ENCODE peak calls at places on chromosomes 5 and 9, in eight cellular contexts. Y is brain microvascular endothelial cell, V is nephron progenitor cell, X is breast epithelium, R is GM20000, M is neural progenitor cell, Q is foreskin fibroblast, S is K562. B is an unnamed sample.

GRCh38 chr5:144004146-144004545 is 166.3 kb downstream of the YIPF5 start:
- DNase-seq in Y (no peak), V (no peak), X (no peak), R (no peak), M (no peak), Q (no peak), S (no peak), B (no peak)

GRCh38 chr5:180142008-180142803 is 66.8 kb downstream of the RASGEF1C start:
- DNase-seq in Y (no peak), V (no peak), X (peak; percentile 17), R (no peak), M (peak; percentile 48), Q (no peak), S (no peak), B (no peak)

GRCh38 chr5:141717043-141717442 is 35.0 kb upstream of the ARAP3 start:
- DNase-seq in Y (no peak), V (no peak), X (no peak), R (no peak), M (no peak), Q (no peak), S (no peak), B (no peak)

GRCh38 chr5:18394154-18394804 is 760.0 kb downstream of the TAF11L14 start:
- DNase-seq in Y (peak; percentile 49), V (peak; percentile 81), X (peak; percentile 55), R (peak; percentile 64), M (peak; percentile 81), Q (no peak), S (peak; percentile 39), B (peak; percentile 44)

GRCh38 chr5:123088031-123088805 is 823 bp upstream of the PRDM6 start:
- DNase-seq in Y (no peak), V (peak; percentile 51), X (peak; percentile 51), R (peak; percentile 36), M (peak; percentile 54), Q (no peak), S (no peak), B (no peak)

GRCh38 chr5:119343766-119344165 is 12.1 kb upstream of the TNFAIP8 start:
- DNase-seq in Y (peak; percentile 77), V (no peak), X (no peak), R (no peak), M (no peak), Q (no peak), S (no peak), B (no peak)

GRCh38 chr5:142908659-142909058 is 138.5 kb downstream of the ARHGAP26 start:
- DNase-seq in Y (no peak), V (no peak), X (no peak), R (no peak), M (no peak), Q (no peak), S (no peak), B (no peak)

GRCh38 chr9:16145196-16145950 is 592.5 kb downstream of the CCDC171 start:
- DNase-seq in Y (no peak), V (no peak), X (no peak), R (no peak), M (no peak), Q (no peak), S (no peak), B (no peak)

GRCh38 chr5:10540036-10540544 is 23.8 kb upstream of the ANKRD33B start:
- DNase-seq in Y (no peak), V (no peak), X (no peak), R (no peak), M (no peak), Q (no peak), S (no peak), B (no peak)

GRCh38 chr5:585556-585955 is 26.6 kb upstream of the CEP72 start:
- DNase-seq in Y (no peak), V (no peak), X (no peak), R (no peak), M (no peak), Q (no peak), S (no peak), B (no peak)

GRCh38 chr9:76321185-76321828 is 72.9 kb downstream of the RFK start:
- DNase-seq in Y (peak; percentile 87), V (no peak), X (no peak), R (no peak), M (no peak), Q (peak; percentile 44), S (no peak), B (no peak)

GRCh38 chr5:109992264-109992915 is 302.7 kb downstream of the MAN2A1 start:
- DNase-seq in Y (no peak), V (no peak), X (no peak), R (no peak), M (peak; percentile 31), Q (no peak), S (no peak), B (no peak)

GRCh38 chr5:119328753-119329602 is 26.8 kb upstream of the TNFAIP8 start:
- DNase-seq in Y (peak; percentile 69), V (no peak), X (no peak), R (no peak), M (no peak), Q (peak; percentile 70), S (no peak), B (no peak)

GRCh38 chr5:618450-618849 is 6.3 kb downstream of the CEP72 start:
- DNase-seq in Y (no peak), V (no peak), X (peak; percentile 19), R (no peak), M (no peak), Q (no peak), S (no peak), B (no peak)

GRCh38 chr5:93915142-93915553 is 173.7 kb upstream of the POU5F2 start:
- DNase-seq in Y (no peak), V (no peak), X (no peak), R (peak; percentile 16), M (peak; percentile 70), Q (peak; percentile 23), S (no peak), B (no peak)

GRCh38 chr9:97993000-97993399 is 9.9 kb downstream of the ANP32B start:
- DNase-seq in Y (no peak), V (no peak), X (no peak), R (no peak), M (no peak), Q (no peak), S (no peak), B (no peak)

GRCh38 chr9:33443047-33443446 is 4.3 kb downstream of the AQP3 start:
- DNase-seq in Y (no peak), V (no peak), X (peak; percentile 57), R (no peak), M (no peak), Q (no peak), S (no peak), B (no peak)

GRCh38 chr5:35212006-35212982 is 18.0 kb downstream of the PRLR start:
- DNase-seq in Y (no peak), V (no peak), X (no peak), R (no peak), M (no peak), Q (no peak), S (no peak), B (no peak)

GRCh38 chr5:166961028-166961427 is 1330.4 kb upstream of the WWC1 start:
- DNase-seq in Y (no peak), V (no peak), X (no peak), R (no peak), M (no peak), Q (no peak), S (peak; percentile 8), B (no peak)
- TF ChIP-seq CTCF in Y (no peak), V (peak; percentile 33), X (no peak), R (no peak), M (peak; percentile 50), Q (no peak), S (no peak), B (no peak)

DNA sequence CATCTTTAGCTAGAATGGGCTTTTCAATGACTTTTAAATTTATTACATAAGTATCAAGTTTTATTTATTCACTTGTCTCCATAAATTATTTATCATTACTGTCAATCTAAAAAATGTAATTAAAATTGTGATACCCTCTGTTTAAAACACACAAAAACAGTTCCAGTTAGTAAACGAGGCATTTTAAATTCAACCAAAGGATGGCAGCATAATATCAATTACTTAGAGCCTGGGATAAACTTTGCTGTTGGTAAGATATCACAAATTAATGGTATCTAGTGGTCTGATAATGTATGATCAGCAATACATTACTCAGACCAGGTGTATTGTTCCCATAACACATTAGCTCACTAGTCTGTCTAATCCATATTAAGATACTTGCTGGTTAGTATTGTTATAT is 9.6 kb upstream of the IFNE start:
- DNase-seq in Y (no peak), V (no peak), X (no peak), R (no peak), M (no peak), Q (no peak), S (no peak), B (no peak)
- TF ChIP-seq CTCF in Y (no peak), V (no peak), X (no peak), R (no peak), M (peak; percentile 16), Q (peak; percentile 10), S (no peak), B (no peak)

GRCh38 chr9:132977626-132978450 is 656 bp upstream of the GFI1B start:
- DNase-seq in Y (peak; percentile 42), V (peak; percentile 80), X (no peak), R (peak; percentile 78), M (peak; percentile 79), Q (peak; percentile 29), S (peak; percentile 80), B (no peak)
- TF ChIP-seq CTCF in Y (peak; percentile 93), V (peak; percentile 83), X (peak; percentile 33), R (peak; percentile 83), M (peak; percentile 90), Q (peak; percentile 94), S (peak; percentile 92), B (no peak)

GRCh38 chr9:136690104-136690840 is 3.0 kb upstream of the AGPAT2 start:
- DNase-seq in Y (no peak), V (peak; percentile 4), X (no peak), R (no peak), M (no peak), Q (no peak), S (no peak), B (no peak)
- TF ChIP-seq CTCF in Y (no peak), V (no peak), X (no peak), R (no peak), M (no peak), Q (no peak), S (no peak), B (no peak)

DNA sequence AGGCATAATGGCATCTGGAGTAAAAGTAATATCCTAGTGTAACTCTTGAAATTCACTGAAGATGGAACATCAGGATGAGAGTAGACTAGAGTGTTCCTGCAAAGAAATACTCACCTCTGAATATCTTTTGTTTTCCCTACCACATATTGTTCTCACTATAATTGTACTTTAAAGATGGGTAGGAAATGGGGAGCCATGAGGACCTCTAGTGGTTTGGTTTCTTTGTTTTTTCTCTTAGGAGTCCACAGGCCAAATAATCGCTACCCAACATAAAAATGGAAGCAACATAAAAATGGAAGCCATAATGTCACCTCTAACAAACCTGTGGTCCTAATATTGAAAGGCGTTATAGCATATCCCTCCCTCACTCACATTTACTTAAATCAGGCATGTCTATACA is 2375.8 kb downstream of the MAT2B start:
- DNase-seq in Y (no peak), V (no peak), X (no peak), R (no peak), M (peak; percentile 6), Q (no peak), S (no peak), B (no peak)
- TF ChIP-seq CTCF in Y (no peak), V (no peak), X (no peak), R (no peak), M (peak; percentile 51), Q (no peak), S (no peak), B (no peak)

GRCh38 chr9:94623253-94623652 is 16.1 kb downstream of the FBP1 start:
- DNase-seq in Y (no peak), V (peak; percentile 58), X (peak; percentile 62), R (peak; percentile 68), M (peak; percentile 70), Q (no peak), S (peak; percentile 68), B (no peak)
- TF ChIP-seq CTCF in Y (peak; percentile 58), V (peak; percentile 45), X (no peak), R (peak; percentile 56), M (peak; percentile 69), Q (peak; percentile 21), S (peak; percentile 81), B (no peak)